ENCODE peak calls at places on chromosomes 6 and 20, in four cellular contexts. B, M, I and V are unnamed samples.

GRCh38 chr6:103672169-103672568 is 1187.5 kb downstream of the HACE1 start:
- DNase-seq in M (no peak), B (no peak), I (no peak), V (no peak)

GRCh38 chr6:15585936-15586335 is 76.9 kb downstream of the DTNBP1 start:
- DNase-seq in B (no peak), I (no peak), M (no peak), V (no peak)

GRCh38 chr6:107419747-107420146 is 39.6 kb downstream of the PDSS2 start:
- DNase-seq in B (no peak), I (no peak), M (no peak), V (no peak)

GRCh38 chr6:144148891-144149290 is 1.4 kb upstream of the STX11 start:
- DNase-seq in M (no peak), B (no peak), I (no peak), V (no peak)

GRCh38 chr20:25293910-25294458 is 46.1 kb downstream of the PYGB start:
- DNase-seq in B (no peak), M (no peak), I (no peak), V (no peak)

GRCh38 chr6:107866606-107867301 is 42.6 kb upstream of the SCML4 start:
- DNase-seq in B (no peak), I (no peak), M (no peak), V (no peak)

GRCh38 chr6:41560440-41561192 is 14.4 kb downstream of the FOXP4 start:
- DNase-seq in M (peak; percentile 80), I (peak; percentile 90), B (no peak), V (peak; percentile 75)

GRCh38 chr6:2852921-2853322 is 11.3 kb upstream of the SERPINB1 start:
- DNase-seq in B (no peak), M (no peak), I (no peak), V (no peak)

GRCh38 chr6:29989211-29989610 is 46.9 kb downstream of the HLA-A start:
- DNase-seq in I (no peak), M (no peak), B (no peak), V (no peak)

GRCh38 chr20:23125159-23125558 is 39.0 kb upstream of the CD93 start:
- DNase-seq in M (no peak), B (no peak), I (no peak), V (no peak)

GRCh38 chr6:33885121-33886057 is 81.6 kb upstream of the MLN start:
- DNase-seq in I (no peak), B (no peak), M (no peak), V (no peak)

GRCh38 chr20:54577637-54578036 is 102.2 kb downstream of the DOK5 start:
- DNase-seq in B (no peak), I (no peak), M (no peak), V (no peak)

GRCh38 chr6:3977875-3978711 is 100.8 kb downstream of the FAM217A start:
- DNase-seq in I (peak; percentile 29), M (peak; percentile 10), B (no peak), V (peak; percentile 24)

GRCh38 chr6:148211777-148212324 is 130.8 kb upstream of the SASH1 start:
- DNase-seq in M (no peak), B (no peak), I (no peak), V (no peak)

GRCh38 chr6:127886603-127887002 is 14.3 kb downstream of the THEMIS start:
- DNase-seq in M (no peak), B (no peak), I (no peak), V (no peak)

GRCh38 chr6:130029163-130029562 is 10.8 kb downstream of the L3MBTL3 start:
- DNase-seq in M (no peak), B (no peak), I (no peak), V (no peak)

GRCh38 chr6:45572833-45573232 is 195.1 kb upstream of the SUPT3H start:
- DNase-seq in B (no peak), M (no peak), I (no peak), V (no peak)

GRCh38 chr6:45576648-45577624 is 199.2 kb upstream of the SUPT3H start:
- DNase-seq in M (no peak), B (no peak), I (no peak), V (peak; percentile 62)

GRCh38 chr6:45574013-45574412 is 196.3 kb upstream of the SUPT3H start:
- DNase-seq in B (no peak), M (no peak), I (no peak), V (no peak)

GRCh38 chr6:45574885-45575284 is 197.2 kb upstream of the SUPT3H start:
- DNase-seq in M (no peak), B (no peak), I (no peak), V (no peak)

DNA sequence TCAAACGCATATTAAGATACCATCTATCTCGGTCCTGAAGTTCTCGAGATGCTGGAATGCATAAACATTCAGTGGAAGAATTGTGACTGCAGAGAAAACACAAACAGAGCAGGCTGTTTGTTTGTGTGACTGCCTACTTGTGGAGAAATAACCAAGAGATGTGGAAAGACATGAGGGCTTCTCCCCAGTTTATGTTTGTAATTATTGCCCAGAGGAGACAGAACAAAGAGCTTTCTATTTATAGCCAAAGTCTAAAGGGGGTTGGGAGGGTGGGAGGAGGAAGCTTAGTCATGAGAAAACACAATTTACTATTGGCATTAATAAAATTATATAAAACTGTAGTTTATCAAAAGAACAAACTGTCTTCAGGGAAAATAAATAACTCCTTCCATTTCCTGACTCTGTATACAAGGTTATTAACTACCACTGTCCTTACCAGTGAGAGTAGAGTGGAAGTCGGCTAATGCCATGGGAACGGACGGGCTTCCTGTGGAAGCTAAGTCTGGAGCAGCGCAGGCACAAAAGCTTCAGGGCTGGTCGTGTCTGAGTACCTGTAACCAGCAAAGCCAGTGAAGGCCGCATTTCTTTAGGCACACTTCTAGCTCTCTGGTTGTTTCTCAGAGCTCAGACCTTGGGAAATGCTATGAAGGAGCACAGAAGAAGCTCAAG is 200.2 kb upstream of the SUPT3H start:
- DNase-seq in M (no peak), I (no peak), B (no peak), V (no peak)
- H3K27ac ChIP-seq in M (no peak overlapping the region), I (no peak overlapping the region), B (peak overlapping the region; percentile 2), V (peak overlapping the region; percentile 22)

GRCh38 chr20:32697608-32698007 is 23.9 kb upstream of the C20orf203 start:
- DNase-seq in M (no peak), I (no peak), B (no peak), V (no peak)

GRCh38 chr20:32695089-32695488 is 21.3 kb upstream of the C20orf203 start:
- DNase-seq in M (no peak), I (no peak), B (no peak), V (no peak)
- H3K27ac ChIP-seq in M (no peak overlapping the region), I (no peak overlapping the region), B (no peak overlapping the region), V (no peak overlapping the region)

GRCh38 chr6:10511477-10511876 is 9.7 kb upstream of the GCNT2 start:
- DNase-seq in I (no peak), B (no peak), M (no peak), V (peak; percentile 55)
- H3K27ac ChIP-seq in I (no peak overlapping the region), B (peak overlapping the region; percentile 64), M (no peak overlapping the region), V (peak overlapping the region; percentile 79)

GRCh38 chr20:49185071-49185757 is 2.9 kb downstream of the STAU1 start:
- DNase-seq in B (no peak), I (no peak), M (no peak), V (no peak)
- H3K27ac ChIP-seq in B (no peak overlapping the region), I (no peak overlapping the region), M (no peak overlapping the region), V (no peak overlapping the region)